ENCODE peak calls at places on chromosomes 2 and 18, in ten cellular contexts. P is GM10248, H is thyroid gland, O is HepG2, D is cardiac fibroblast, N is heart left ventricle, R is K562, Y is pancreas, J is HFF-Myc, W is astrocyte of the spinal cord. G is an unnamed sample.

GRCh38 chr2:160574472-160575140 is 81.0 kb upstream of the RBMS1 start:
- DNase-seq in J (peak; percentile 39), Y (no peak), R (no peak), H (no peak), P (no peak), N (no peak), O (no peak), D (peak; percentile 86), W (peak; percentile 71), G (peak; percentile 84)

GRCh38 chr18:48228301-48228715 is 180.9 kb downstream of the ZBTB7C start:
- DNase-seq in N (peak; percentile 60), J (no peak), H (peak; percentile 48), Y (no peak), W (no peak), O (no peak), P (no peak), D (peak; percentile 6), R (no peak), G (no peak)

GRCh38 chr2:47307066-47307465 is 95.9 kb upstream of the MSH2 start:
- DNase-seq in O (no peak), R (no peak), D (no peak), N (no peak), J (no peak), H (no peak), P (no peak), Y (no peak), W (peak; percentile 12), G (peak; percentile 33)

GRCh38 chr2:152635635-152636298 is 81.5 kb downstream of the PRPF40A start:
- DNase-seq in R (peak; percentile 83), J (no peak), W (peak; percentile 49), D (peak; percentile 73), Y (peak; percentile 51), H (peak; percentile 67), O (peak; percentile 76), N (no peak), P (peak; percentile 58), G (peak; percentile 44)

GRCh38 chr18:65934874-65935273 is 184.1 kb downstream of the CDH7 start:
- DNase-seq in O (no peak), H (no peak), R (no peak), Y (peak; percentile 71), W (no peak), N (no peak), P (no peak), J (no peak), D (no peak), G (no peak)

GRCh38 chr2:42196403-42197267 is 27.5 kb downstream of the EML4 start:
- DNase-seq in N (no peak), J (peak; percentile 33), D (peak; percentile 63), R (peak; percentile 43), H (peak; percentile 25), P (peak; percentile 27), W (peak; percentile 68), O (peak; percentile 83), Y (peak; percentile 75), G (peak; percentile 44)

GRCh38 chr2:97868986-97869721 is 126.6 kb downstream of the TMEM131 start:
- DNase-seq in R (no peak), H (no peak), J (peak; percentile 82), D (peak; percentile 94), Y (no peak), O (peak; percentile 87), P (no peak), W (peak; percentile 93), N (peak; percentile 69), G (peak; percentile 95)

GRCh38 chr2:227125506-227125905 is 38.5 kb downstream of the COL4A4 start:
- DNase-seq in Y (no peak), J (no peak), R (no peak), P (no peak), D (peak; percentile 8), N (no peak), W (no peak), O (peak; percentile 25), H (no peak), G (no peak)

GRCh38 chr18:45361148-45361851 is 254.0 kb upstream of the SLC14A2 start:
- DNase-seq in N (no peak), Y (no peak), J (no peak), H (no peak), R (no peak), W (no peak), D (no peak), P (no peak), O (no peak), G (no peak)

GRCh38 chr18:7592305-7593071 is 25.4 kb downstream of the PTPRM start:
- DNase-seq in W (no peak), O (no peak), N (no peak), R (no peak), D (no peak), P (no peak), H (peak; percentile 77), Y (no peak), J (no peak), G (no peak)

GRCh38 chr2:64699712-64700111 is 46.0 kb upstream of the SERTAD2 start:
- DNase-seq in P (no peak), Y (no peak), J (no peak), O (no peak), R (no peak), W (no peak), D (peak; percentile 14), N (no peak), H (no peak), G (no peak)

GRCh38 chr2:167294031-167294774 is 405.9 kb downstream of the XIRP2 start:
- DNase-seq in J (no peak), D (peak; percentile 52), R (no peak), N (peak; percentile 51), H (peak; percentile 0), Y (no peak), W (peak; percentile 65), P (peak; percentile 14), O (no peak), G (no peak)

GRCh38 chr2:10042301-10043161 is 819 bp upstream of the KLF11 start:
- DNase-seq in D (peak; percentile 70), J (no peak), W (peak; percentile 44), P (no peak), R (peak; percentile 35), N (peak; percentile 91), O (peak; percentile 80), Y (peak; percentile 80), H (peak; percentile 71), G (peak; percentile 58)

GRCh38 chr2:239106314-239106908 is 258.5 kb downstream of the TWIST2 start:
- DNase-seq in W (peak; percentile 48), R (peak; percentile 36), J (peak; percentile 20), N (no peak), D (peak; percentile 71), O (peak; percentile 43), Y (no peak), H (no peak), P (peak; percentile 53), G (peak; percentile 61)

GRCh38 chr2:184611221-184612085 is 13.1 kb downstream of the ZNF804A start:
- DNase-seq in P (no peak), J (no peak), N (no peak), O (no peak), R (peak; percentile 23), D (peak; percentile 47), H (no peak), W (peak; percentile 56), Y (no peak), G (peak; percentile 17)
- TF ChIP-seq CTCF in P (peak; percentile 35), J (peak; percentile 14), N (no peak), O (peak; percentile 22), R (no peak), D (peak; percentile 26), H (peak; percentile 28), W (peak; percentile 44), Y (peak; percentile 13), G (peak; percentile 81)

DNA sequence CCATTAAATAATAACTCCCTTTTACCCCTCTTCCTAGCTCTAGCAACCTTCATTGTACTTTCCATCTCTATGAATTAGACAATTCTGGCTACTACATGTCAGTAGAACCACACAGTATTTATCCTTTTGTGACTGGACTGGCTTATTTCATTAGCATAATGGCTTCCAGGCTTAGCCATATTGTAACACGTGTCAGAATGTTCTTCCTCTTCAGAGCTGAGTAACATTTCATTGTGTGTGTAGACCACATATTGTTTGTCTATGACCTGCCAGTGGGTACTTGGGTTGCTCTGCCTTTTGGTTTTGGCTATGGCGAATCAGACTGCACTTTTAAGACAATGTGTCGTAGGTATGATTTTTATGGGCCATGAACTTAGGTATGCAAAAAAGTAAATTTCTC is 20.9 kb downstream of the TSN start:
- DNase-seq in J (no peak), W (no peak), H (no peak), R (no peak), P (no peak), D (peak; percentile 19), N (no peak), O (no peak), Y (no peak), G (no peak)
- TF ChIP-seq CTCF in J (no peak), W (no peak), H (no peak), R (no peak), P (no peak), D (no peak), N (no peak), O (no peak), Y (no peak), G (no peak)

DNA sequence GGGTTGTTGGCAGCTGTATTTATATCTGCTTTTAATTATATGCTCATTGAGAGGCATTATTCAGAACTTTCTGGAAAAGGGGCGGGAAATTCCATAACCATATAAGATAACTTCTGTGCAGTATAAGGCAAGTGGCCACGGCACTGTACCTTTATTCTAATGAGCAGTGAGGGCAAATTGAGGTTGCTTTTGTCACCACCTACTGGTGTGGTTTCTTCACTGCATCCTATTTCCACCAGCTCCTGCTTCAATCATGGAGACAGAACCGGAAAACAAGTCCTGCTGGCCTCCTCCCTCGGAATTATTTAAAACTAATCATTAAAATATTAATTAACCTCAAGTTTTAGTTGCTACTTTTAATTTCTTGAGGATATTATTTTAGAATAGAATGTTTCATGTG is 759.4 kb downstream of the CBLN2 start:
- DNase-seq in D (peak; percentile 35), H (no peak), Y (no peak), P (no peak), O (peak; percentile 10), W (no peak), R (peak; percentile 12), J (no peak), N (no peak), G (no peak)
- TF ChIP-seq CTCF in D (peak; percentile 50), H (no peak), Y (no peak), P (peak; percentile 18), O (peak; percentile 60), W (peak; percentile 40), R (no peak), J (no peak), N (no peak), G (no peak)

GRCh38 chr2:32210767-32211408 is 45.2 kb downstream of the SLC30A6 start:
- DNase-seq in W (no peak), P (no peak), N (no peak), O (no peak), Y (no peak), H (no peak), J (no peak), D (no peak), R (no peak), G (no peak)
- TF ChIP-seq CTCF in W (no peak), P (no peak), N (no peak), O (no peak), Y (no peak), H (no peak), J (no peak), D (no peak), R (no peak), G (peak; percentile 27)

DNA sequence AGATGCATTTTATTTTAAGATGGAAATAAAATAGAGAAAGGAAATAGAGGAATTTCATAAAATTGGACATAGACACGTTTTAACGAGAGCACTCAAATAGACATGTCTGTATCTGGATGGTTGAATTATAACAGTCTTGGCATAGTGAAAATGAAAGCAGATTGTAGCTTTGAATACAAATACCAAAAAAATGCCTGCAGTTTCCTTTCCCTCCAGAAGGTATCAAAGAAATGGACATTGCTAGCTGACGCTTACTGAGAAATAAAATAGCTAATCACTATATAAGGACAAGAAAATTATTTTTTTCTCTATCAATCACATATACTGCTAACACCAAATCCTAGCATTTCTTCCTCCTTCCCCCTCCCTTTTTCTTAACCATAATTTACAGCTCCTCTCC is 11.4 kb upstream of the MAPRE2 start:
- DNase-seq in W (no peak), J (no peak), R (no peak), P (peak; percentile 36), H (no peak), Y (no peak), N (no peak), O (no peak), D (peak; percentile 42), G (no peak)
- TF ChIP-seq CTCF in W (no peak), J (no peak), R (no peak), P (no peak), H (no peak), Y (no peak), N (no peak), O (no peak), D (peak; percentile 22), G (peak; percentile 13)

G was measured in HFFc6.